ENCODE peak calls at places on chromosome 12, in four cellular contexts. S is MM.1S; Z is mucosa of descending colon; I is CD8-positive, alpha-beta T cell. U is an unnamed sample.

GRCh38 chr12:97960225-97960624 is 497.6 kb downstream of the RMST start:
- DNase-seq in Z (no peak), I (no peak), S (no peak), U (no peak)

GRCh38 chr12:90152897-90153624 is 444.4 kb upstream of the ATP2B1 start:
- DNase-seq in S (no peak), I (no peak), Z (no peak), U (peak)

GRCh38 chr12:26309646-26310045 is 114.3 kb downstream of the SSPN start:
- DNase-seq in Z (no peak), S (no peak), I (no peak), U (no peak)

GRCh38 chr12:119005085-119005484 is 23.7 kb downstream of the SRRM4 start:
- DNase-seq in S (no peak), I (no peak), Z (no peak), U (no peak)

GRCh38 chr12:130051900-130052299 is 110.4 kb upstream of the FZD10 start:
- DNase-seq in I (no peak), S (no peak), Z (no peak), U (no peak)

GRCh38 chr12:104750061-104750460 is 208.0 kb downstream of the SLC41A2 start:
- DNase-seq in Z (peak), S (peak), I (no peak), U (peak)

GRCh38 chr12:27549801-27550652 is 26.0 kb downstream of the PPFIBP1 start:
- DNase-seq in S (no peak), Z (peak), I (no peak), U (peak)

GRCh38 chr12:124734224-124734788 is 129.4 kb downstream of the SCARB1 start:
- DNase-seq in S (no peak), I (no peak), Z (no peak), U (no peak)

GRCh38 chr12:74317078-74317581 is 220.5 kb upstream of the ATXN7L3B start:
- DNase-seq in I (no peak), S (peak), Z (no peak), U (peak)

GRCh38 chr12:61291647-61292046 is 968.6 kb upstream of the USP15 start:
- DNase-seq in Z (no peak), S (no peak), I (no peak), U (no peak)

GRCh38 chr12:91401190-91401589 is 218.6 kb upstream of the DCN start:
- DNase-seq in S (no peak), I (no peak), Z (no peak), U (no peak)

GRCh38 chr12:132558861-132559623 is 51.3 kb downstream of the LRCOL1 start:
- DNase-seq in I (no peak), S (peak), Z (peak), U (no peak)
- H3K4me3 ChIP-seq in I (peak), S (no peak), Z (no peak), U (peak)

GRCh38 chr12:71685961-71686657 is at the start of gene TMEM19:
- DNase-seq in S (peak), Z (peak), I (peak), U (peak)
- TF ChIP-seq CTCF in S (peak), Z (no peak), I (no peak), U (peak)

GRCh38 chr12:21773263-21773741 is 1.2 kb downstream of the KCNJ8 start:
- DNase-seq in I (no peak), Z (peak), S (no peak), U (peak)
- H3K4me3 ChIP-seq in I (no peak), Z (no peak), S (no peak), U (peak)

GRCh38 chr12:120204171-120204570 is 3.3 kb upstream of the RPLP0 start:
- DNase-seq in S (no peak), Z (no peak), I (no peak), U (no peak)

GRCh38 chr12:120206228-120206627 is 5.3 kb upstream of the RPLP0 start:
- DNase-seq in Z (no peak), S (no peak), I (no peak), U (no peak)

GRCh38 chr12:120209851-120210250 is 8.9 kb upstream of the RPLP0 start:
- DNase-seq in I (no peak), Z (no peak), S (no peak), U (no peak)

GRCh38 chr12:120211243-120211903 is 10.5 kb upstream of the RPLP0 start:
- DNase-seq in Z (no peak), S (no peak), I (no peak), U (no peak)

DNA sequence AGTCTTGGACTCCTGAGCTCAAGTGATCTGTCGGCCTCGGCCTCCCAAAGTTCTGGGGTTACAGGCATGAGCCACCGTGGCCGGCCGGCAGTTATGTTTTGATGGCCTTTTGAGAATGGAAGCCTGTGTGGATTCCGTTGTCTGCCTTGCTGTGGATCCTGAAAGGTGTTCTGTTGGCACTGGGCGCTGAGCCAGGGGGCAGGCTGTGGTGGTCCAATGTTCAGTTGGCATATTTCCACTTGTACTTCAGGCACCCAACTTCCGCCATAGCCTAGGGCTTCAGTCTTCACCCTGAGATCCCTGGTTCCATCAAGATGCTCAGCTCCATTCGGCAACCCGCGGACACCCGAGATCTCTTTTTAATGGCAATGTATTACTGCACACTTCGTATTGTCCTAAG is 6.3 kb upstream of the RPLP0 start:
- DNase-seq in S (no peak), I (no peak), Z (no peak), U (no peak)
- TF ChIP-seq CTCF in S (no peak), I (no peak), Z (no peak), U (no peak)

GRCh38 chr12:80935076-80935475 is 2.7 kb downstream of the LIN7A start:
- DNase-seq in I (no peak), S (no peak), Z (no peak), U (no peak)
- H3K4me3 ChIP-seq in I (no peak), S (no peak), Z (no peak), U (no peak)

GRCh38 chr12:57737467-57738141 is 938 bp downstream of the AGAP2 start:
- DNase-seq in S (no peak), Z (no peak), I (no peak), U (no peak)
- TF ChIP-seq CTCF in S (no peak), Z (no peak), I (no peak), U (no peak)

GRCh38 chr12:7090222-7090998 is 1.8 kb downstream of the C1R start:
- DNase-seq in I (no peak), S (no peak), Z (no peak), U (peak)
- H3K4me3 ChIP-seq in I (no peak), S (no peak), Z (no peak), U (peak)

GRCh38 chr12:14768823-14769405 is 34.4 kb downstream of the WBP11 start:
- DNase-seq in I (no peak), Z (peak), S (no peak), U (peak)

GRCh38 chr12:14771651-14772137 is 31.6 kb downstream of the WBP11 start:
- DNase-seq in Z (no peak), S (peak), I (peak), U (no peak)

GRCh38 chr12:14770495-14771313 is 32.6 kb downstream of the WBP11 start:
- DNase-seq in S (peak), I (peak), Z (peak), U (peak)

GRCh38 chr12:14769462-14769836 is 33.8 kb downstream of the WBP11 start:
- DNase-seq in Z (peak), S (peak), I (no peak), U (peak)

DNA sequence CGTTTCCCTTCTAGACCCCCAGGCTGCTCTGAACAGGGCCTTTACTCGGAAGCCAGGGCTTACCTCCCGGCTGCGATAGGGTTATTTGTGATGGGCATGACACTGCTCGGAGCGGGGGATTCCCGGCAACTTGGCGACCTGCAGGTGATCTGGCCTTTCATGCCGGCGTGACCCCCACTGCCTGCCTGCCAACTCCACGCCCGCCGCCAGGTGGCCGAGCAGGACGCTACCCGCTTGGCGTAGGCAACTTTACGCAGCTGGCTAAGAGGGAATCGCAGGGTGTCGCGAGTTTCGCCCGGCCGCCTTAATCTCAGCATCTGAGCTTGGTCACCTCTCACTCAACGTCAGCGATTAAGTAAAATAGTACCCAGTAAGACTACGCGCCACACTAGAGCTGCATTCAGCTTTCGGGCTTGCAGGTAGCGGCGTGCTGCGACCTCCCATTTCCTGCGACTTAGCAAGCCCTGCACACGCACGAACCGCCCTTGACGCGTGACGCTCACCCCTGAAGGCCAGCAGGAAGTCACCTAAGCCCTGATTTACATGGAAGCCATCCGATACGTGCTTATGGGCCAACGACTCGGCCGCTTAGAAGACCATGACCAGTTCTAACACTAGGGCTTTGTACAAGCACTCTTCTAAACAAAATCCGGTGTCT is 33.3 kb downstream of the WBP11 start:
- DNase-seq in Z (peak), S (peak), I (peak), U (peak)
- TF ChIP-seq CTCF in Z (peak), S (peak), I (peak), U (peak)